ENCODE peak calls at places on chromosome 1, in four cellular contexts. Y is NT2/D1, F is GM12878, A is HepG2. C is an unnamed sample.

GRCh38 chr1:19828546-19828945 is 13.5 kb upstream of the RNF186 start:
- DNase-seq in Y (no peak), A (no peak), F (no peak), C (no peak)

GRCh38 chr1:25997759-25998074 is at the start of gene PAFAH2:
- DNase-seq in A (no peak), Y (no peak), F (no peak), C (peak)

GRCh38 chr1:234067584-234067983 is 163.1 kb downstream of the SLC35F3 start:
- DNase-seq in F (no peak), Y (no peak), A (no peak), C (no peak)

GRCh38 chr1:98030483-98030882 is 109.6 kb upstream of the DPYD start:
- DNase-seq in Y (no peak), A (no peak), F (no peak), C (no peak)

GRCh38 chr1:116273042-116273783 is 99.8 kb upstream of the ATP1A1 start:
- DNase-seq in Y (no peak), A (peak), F (no peak), C (no peak)

GRCh38 chr1:2214541-2215241 is 13.4 kb upstream of the SKI start:
- DNase-seq in Y (no peak), A (no peak), F (no peak), C (no peak)

GRCh38 chr1:234957330-234958065 is 171.1 kb downstream of the TOMM20 start:
- DNase-seq in Y (peak), A (peak), F (no peak), C (peak)

GRCh38 chr1:915295-916172 is 8.2 kb upstream of the SAMD11 start:
- DNase-seq in Y (no peak), A (no peak), F (no peak), C (no peak)

GRCh38 chr1:181152892-181153633 is 64.6 kb downstream of the IER5 start:
- DNase-seq in Y (no peak), A (no peak), F (no peak), C (peak)

GRCh38 chr1:53342735-53343470 is 15.0 kb upstream of the LRP8 start:
- DNase-seq in Y (no peak), A (no peak), F (no peak), C (no peak)

GRCh38 chr1:53346007-53346813 is 18.3 kb upstream of the LRP8 start:
- DNase-seq in Y (no peak), A (no peak), F (no peak), C (no peak)

GRCh38 chr1:53341961-53342707 is 14.3 kb upstream of the LRP8 start:
- DNase-seq in Y (no peak), A (no peak), F (no peak), C (no peak)

GRCh38 chr1:53344921-53345838 is 17.3 kb upstream of the LRP8 start:
- DNase-seq in Y (no peak), A (no peak), F (peak), C (no peak)

GRCh38 chr1:53343831-53344668 is 16.2 kb upstream of the LRP8 start:
- DNase-seq in Y (no peak), A (no peak), F (no peak), C (no peak)
- TF ChIP-seq SUZ12 in Y (no peak), A (no peak), F (no peak), C (no peak)

DNA sequence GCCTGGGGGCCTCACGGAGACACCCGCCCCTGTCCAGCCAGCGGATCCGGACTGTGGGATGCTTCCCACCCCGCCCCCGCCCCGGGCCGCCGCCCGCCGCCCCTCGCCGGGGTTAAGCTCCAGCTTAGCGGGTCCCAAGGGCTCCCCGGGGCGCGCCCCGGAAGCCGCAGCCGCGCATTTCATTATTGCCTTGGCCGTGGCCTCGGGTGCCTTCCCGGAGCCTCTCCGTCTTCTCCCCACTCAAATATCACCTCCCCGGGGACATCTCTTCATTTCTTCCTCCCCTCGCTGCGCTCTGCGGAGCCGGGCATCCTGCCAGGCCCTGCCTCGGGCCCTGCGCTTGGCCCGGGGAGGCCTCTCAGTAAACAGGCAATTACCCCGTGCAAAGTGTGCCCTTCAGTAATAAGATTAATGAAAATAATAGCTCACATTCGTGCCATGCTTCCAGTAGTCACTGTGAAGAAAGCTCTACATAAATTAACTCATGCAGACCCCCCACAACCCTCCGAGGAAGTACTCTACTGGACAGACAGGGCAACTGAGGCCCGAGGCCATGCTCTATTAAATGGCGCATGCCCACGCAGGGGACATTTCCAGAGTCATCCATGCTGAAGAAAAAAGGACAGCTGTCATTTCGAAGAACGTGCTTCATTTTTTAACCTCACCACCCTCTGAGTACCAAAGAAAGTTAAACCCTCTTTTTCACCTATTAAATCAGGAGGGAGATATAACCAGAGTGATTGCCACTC is 49.9 kb upstream of the LAPTM5 start:
- DNase-seq in F (no peak), A (no peak), Y (no peak), C (peak)
- TF ChIP-seq SUZ12 in F (no peak), A (no peak), Y (no peak), C (no peak)

DNA sequence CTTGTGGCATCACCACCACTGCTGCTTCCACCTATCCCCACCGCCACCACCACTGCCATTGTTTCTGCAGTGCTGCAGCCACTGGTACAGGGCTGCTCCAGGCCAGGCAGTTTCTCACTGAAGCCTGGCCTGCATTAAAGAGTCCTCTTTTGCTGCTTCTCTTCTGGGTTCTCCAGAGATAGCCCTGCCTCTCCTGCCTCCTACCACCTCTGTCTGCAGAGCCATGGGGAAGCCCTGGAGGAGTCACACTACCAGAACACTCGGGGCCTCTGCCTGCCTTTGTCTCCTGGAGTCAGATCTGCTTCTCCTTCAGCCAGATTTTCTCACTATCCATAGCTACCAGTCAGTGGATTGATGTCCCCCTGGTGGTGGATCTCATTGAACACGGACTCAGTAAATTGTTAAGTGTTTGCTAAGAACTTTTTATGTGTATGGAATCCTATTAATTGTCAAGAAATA is 37.7 kb upstream of the DDAH1 start:
- DNase-seq in F (no peak), A (peak), Y (peak), C (peak)
- TF ChIP-seq SUZ12 in F (no peak), A (no peak), Y (no peak), C (no peak)

GRCh38 chr1:225762002-225762441 is 15.6 kb upstream of the SRP9 start:
- DNase-seq in F (no peak), Y (no peak), A (no peak), C (no peak)
- TF ChIP-seq SUZ12 in F (no peak), Y (no peak), A (no peak), C (no peak)

GRCh38 chr1:44581205-44581604 is 93.1 kb downstream of the TMEM53 start:
- DNase-seq in Y (no peak), A (no peak), F (no peak), C (no peak)

GRCh38 chr1:44572572-44572879 is 101.8 kb downstream of the TMEM53 start:
- DNase-seq in F (no peak), A (no peak), Y (no peak), C (no peak)

GRCh38 chr1:44571712-44572571 is 102.3 kb downstream of the TMEM53 start:
- DNase-seq in A (peak), F (no peak), Y (no peak), C (peak)

GRCh38 chr1:44576456-44577150 is 97.7 kb downstream of the TMEM53 start:
- DNase-seq in A (no peak), F (no peak), Y (no peak), C (no peak)
- TF ChIP-seq SUZ12 in A (no peak), F (no peak), Y (no peak), C (no peak)

DNA sequence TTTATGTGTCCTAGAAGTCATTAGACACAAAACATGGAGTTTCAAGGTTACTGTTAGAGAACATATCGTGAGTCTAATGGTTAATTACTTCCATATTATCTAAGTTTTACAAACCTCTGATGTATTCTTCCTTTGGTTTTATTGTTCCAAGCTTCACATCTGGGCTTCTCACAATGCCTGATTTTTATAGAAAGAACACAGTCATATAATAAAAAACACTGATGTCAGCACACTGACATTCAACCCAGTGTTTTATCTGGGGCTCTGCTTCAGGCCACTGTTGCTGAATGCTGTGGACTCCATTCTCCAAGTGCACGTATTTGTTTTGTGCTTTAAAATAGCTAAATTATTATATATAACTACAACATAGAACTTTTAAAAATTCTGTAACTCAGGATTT is 232.9 kb downstream of the SMYD3 start:
- DNase-seq in Y (no peak), F (no peak), A (no peak), C (no peak)
- TF ChIP-seq SUZ12 in Y (no peak), F (no peak), A (no peak), C (no peak)

DNA sequence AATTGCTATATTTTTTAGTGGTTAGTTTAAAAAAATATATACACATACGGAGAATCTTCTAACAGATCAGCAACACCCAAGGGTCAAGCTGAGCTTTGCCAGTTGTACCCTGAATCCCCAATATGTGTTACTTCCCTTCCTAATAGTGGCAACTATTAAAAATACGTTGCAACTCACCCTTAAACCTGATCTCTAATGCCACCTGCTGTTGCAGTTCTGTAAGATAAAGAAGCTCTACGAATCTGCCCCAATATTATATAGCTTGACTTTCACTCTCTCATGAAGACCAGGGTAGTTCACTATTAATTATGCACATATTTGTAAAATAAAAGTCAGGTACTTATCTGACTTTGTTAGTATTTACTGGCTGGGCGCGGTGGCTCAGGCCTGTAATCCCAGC is 58.4 kb downstream of the ASH1L start:
- DNase-seq in F (no peak), A (peak), Y (no peak), C (peak)
- TF ChIP-seq SUZ12 in F (no peak), A (no peak), Y (no peak), C (no peak)

GRCh38 chr1:44418022-44418673 is 13.1 kb downstream of the RNF220 start:
- DNase-seq in A (no peak), Y (no peak), F (no peak), C (no peak)
- TF ChIP-seq SUZ12 in A (no peak), Y (peak), F (no peak), C (no peak)

GRCh38 chr1:48203287-48203900 is 19.1 kb upstream of the SLC5A9 start:
- DNase-seq in A (peak), F (no peak), Y (no peak), C (peak)
- TF ChIP-seq SUZ12 in A (no peak), F (no peak), Y (no peak), C (no peak)

DNA sequence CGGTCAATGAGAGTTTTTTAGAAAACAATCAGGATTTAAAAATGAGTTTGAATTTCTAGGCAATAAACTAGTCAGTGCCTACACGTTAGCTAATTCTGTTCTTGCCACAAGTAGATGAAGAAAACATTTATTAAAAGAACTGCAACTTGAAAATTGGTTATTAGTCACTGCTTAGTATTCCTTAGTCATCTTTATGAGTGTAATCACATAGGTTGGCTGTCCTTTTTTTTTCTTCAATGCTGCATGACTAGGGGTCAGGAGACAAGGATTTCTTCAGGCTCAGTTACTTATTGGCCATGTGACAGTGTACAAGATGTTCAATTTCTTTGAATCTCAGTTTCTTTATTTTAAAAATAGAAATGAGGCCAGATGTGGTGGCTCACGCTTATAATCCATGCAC is 17.1 kb downstream of the SOAT1 start:
- DNase-seq in Y (no peak), F (no peak), A (no peak), C (no peak)
- TF ChIP-seq SUZ12 in Y (no peak), F (no peak), A (no peak), C (no peak)